ENCODE peak calls at places on chromosome 1, in eight cellular contexts. M is brain microvascular endothelial cell, U is fibroblast of gingiva, T is kidney, D is ACHN, A is occipital lobe, Z is kidney glomerular epithelial cell, R is T follicular helper cell. J is an unnamed sample.

GRCh38 chr1:19967808-19968207 is 11.6 kb downstream of the PLA2G2A start:
- DNase-seq in M (no peak), U (no peak), T (no peak), D (no peak), A (no peak), Z (no peak), R (no peak), J (no peak)

GRCh38 chr1:20932437-20932977 is 145.4 kb upstream of the HP1BP3 start:
- DNase-seq in M (no peak), U (no peak), T (no peak), D (no peak), A (no peak), Z (no peak), R (no peak), J (no peak)

GRCh38 chr1:23452011-23452411 is 27.5 kb upstream of the TCEA3 start:
- DNase-seq in M (no peak), U (peak; percentile 21), T (peak; percentile 79), D (no peak), A (no peak), Z (no peak), R (peak; percentile 5), J (no peak)

GRCh38 chr1:64956241-64956640 is 10.1 kb downstream of the JAK1 start:
- DNase-seq in M (peak; percentile 65), U (no peak), T (no peak), D (peak; percentile 60), A (no peak), Z (peak; percentile 81), R (no peak), J (no peak)

GRCh38 chr1:20760322-20760721 is 26.8 kb downstream of the HP1BP3 start:
- DNase-seq in M (no peak), U (no peak), T (no peak), D (no peak), A (no peak), Z (no peak), R (no peak), J (no peak)

GRCh38 chr1:8226747-8227146 is 91.2 kb upstream of the SLC45A1 start:
- DNase-seq in M (no peak), U (no peak), T (no peak), D (no peak), A (no peak), Z (no peak), R (no peak), J (no peak)

GRCh38 chr1:114352797-114353196 is 158.2 kb downstream of the TRIM33 start:
- DNase-seq in M (no peak), U (no peak), T (no peak), D (no peak), A (peak; percentile 54), Z (no peak), R (no peak), J (no peak)

GRCh38 chr1:217534566-217534965 is 96.3 kb downstream of the GPATCH2 start:
- DNase-seq in M (no peak), U (no peak), T (no peak), D (no peak), A (no peak), Z (no peak), R (no peak), J (no peak)

GRCh38 chr1:41014871-41015270 is 6.7 kb downstream of the SLFNL1 start:
- DNase-seq in M (no peak), U (no peak), T (no peak), D (no peak), A (no peak), Z (no peak), R (no peak), J (no peak)

GRCh38 chr1:11448375-11449085 is 30.4 kb upstream of the DISP3 start:
- DNase-seq in M (no peak), U (no peak), T (no peak), D (no peak), A (no peak), Z (no peak), R (no peak), J (peak; percentile 9)

GRCh38 chr1:52026278-52026677 is 7.3 kb downstream of the KTI12 start:
- DNase-seq in M (no peak), U (no peak), T (no peak), D (no peak), A (no peak), Z (no peak), R (no peak), J (no peak)

GRCh38 chr1:205068001-205068400 is 16.3 kb downstream of the TMEM81 start:
- DNase-seq in M (no peak), U (no peak), T (no peak), D (no peak), A (no peak), Z (no peak), R (no peak), J (no peak)

GRCh38 chr1:94616503-94616902 is 74.9 kb upstream of the F3 start:
- DNase-seq in M (no peak), U (no peak), T (no peak), D (no peak), A (no peak), Z (no peak), R (no peak), J (no peak)

GRCh38 chr1:211415700-211416099 is 76.3 kb downstream of the RD3 start:
- DNase-seq in M (no peak), U (no peak), T (no peak), D (no peak), A (no peak), Z (no peak), R (no peak), J (no peak)

GRCh38 chr1:247096958-247097357 is 7.2 kb downstream of the ZNF669 start:
- DNase-seq in M (no peak), U (no peak), T (no peak), D (no peak), A (no peak), Z (no peak), R (no peak), J (no peak)

GRCh38 chr1:85494074-85494956 is 29.4 kb upstream of the DDAH1 start:
- DNase-seq in M (no peak), U (no peak), T (no peak), D (no peak), A (no peak), Z (no peak), R (no peak), J (no peak)

GRCh38 chr1:47655521-47656300 is 217.9 kb downstream of the FOXD2 start:
- DNase-seq in M (no peak), U (no peak), T (no peak), D (no peak), A (no peak), Z (no peak), R (no peak), J (no peak)

GRCh38 chr1:54564312-54565112 is 16.5 kb downstream of the ACOT11 start:
- DNase-seq in M (no peak), U (no peak), T (peak; percentile 90), D (no peak), A (no peak), Z (no peak), R (no peak), J (no peak)

GRCh38 chr1:8651236-8651890 is 166.1 kb downstream of the RERE start:
- DNase-seq in M (no peak), U (no peak), T (no peak), D (no peak), A (no peak), Z (no peak), R (no peak), J (no peak)

GRCh38 chr1:38858833-38859560 is 575 bp downstream of the RRAGC start:
- DNase-seq in M (peak; percentile 62), U (peak; percentile 46), T (peak; percentile 92), D (peak; percentile 52), A (peak; percentile 27), Z (peak; percentile 73), R (peak; percentile 6), J (peak; percentile 42)

GRCh38 chr1:54323324-54323739 is 82.9 kb downstream of the SSBP3 start:
- DNase-seq in M (no peak), U (no peak), T (no peak), D (no peak), A (no peak), Z (no peak), R (no peak), J (no peak)

GRCh38 chr1:215488850-215489249 is 78.3 kb upstream of the KCTD3 start:
- DNase-seq in M (no peak), U (no peak), T (no peak), D (no peak), A (no peak), Z (no peak), R (no peak), J (no peak)

GRCh38 chr1:27992271-27992670 is 32.5 kb downstream of the XKR8 start:
- DNase-seq in M (peak; percentile 20), U (no peak), T (no peak), D (no peak), A (no peak), Z (no peak), R (peak; percentile 36), J (no peak)

GRCh38 chr1:33146038-33146437 is 35.8 kb downstream of the TRIM62 start:
- DNase-seq in M (no peak), U (no peak), T (no peak), D (no peak), A (no peak), Z (no peak), R (no peak), J (no peak)

J was measured in C1 segment of cervical spinal cord.